ENCODE peak calls at places on chromosomes 1 and 21, in six cellular contexts. F is fibroblast of the aortic adventitia, C is T-helper 9 cell, K is hypothalamus, Y is SK-MEL-5, R is HTR-8/SVneo. L is an unnamed sample.
A peak's percentile ranks its signal among the peaks of the same experiment; 100 is the strongest.

GRCh38 chr1:24903560-24903954 is 26.5 kb downstream of the RUNX3 start:
- DNase-seq in F (no peak), Y (no peak), R (no peak), C (no peak), K (no peak), L (no peak)

GRCh38 chr1:29657816-29658215 is 421.5 kb downstream of the PTPRU start:
- DNase-seq in Y (no peak), R (no peak), K (no peak), F (no peak), C (no peak), L (no peak)

GRCh38 chr1:47990286-47990685 is 6.9 kb downstream of the TRABD2B start:
- DNase-seq in C (no peak), R (no peak), K (no peak), Y (no peak), F (no peak), L (no peak)

GRCh38 chr1:4171480-4172450 is 271.7 kb upstream of the C1orf174 start:
- DNase-seq in F (no peak), C (no peak), K (no peak), R (no peak), Y (no peak), L (no peak)

GRCh38 chr1:4931486-4931885 is 277.1 kb downstream of the AJAP1 start:
- DNase-seq in Y (no peak), F (no peak), R (no peak), K (no peak), C (no peak), L (no peak)

GRCh38 chr1:175287377-175287776 is 94.8 kb upstream of the KIAA0040 start:
- DNase-seq in K (no peak), Y (peak; percentile 7), R (no peak), F (no peak), C (no peak), L (no peak)

GRCh38 chr21:17270234-17270633 is 242.6 kb upstream of the CXADR start:
- DNase-seq in Y (peak; percentile 46), F (peak; percentile 73), C (no peak), R (peak; percentile 41), K (no peak), L (no peak)

GRCh38 chr1:243505986-243506689 is 250.3 kb downstream of the SDCCAG8 start:
- DNase-seq in Y (peak; percentile 32), F (no peak), R (no peak), K (no peak), C (no peak), L (no peak)

GRCh38 chr1:6083801-6084467 is 38.2 kb downstream of the KCNAB2 start:
- DNase-seq in Y (no peak), F (peak; percentile 21), K (no peak), R (no peak), C (no peak), L (no peak)

GRCh38 chr1:211420389-211420788 is 71.6 kb downstream of the RD3 start:
- DNase-seq in F (peak; percentile 12), R (no peak), C (no peak), K (no peak), Y (no peak), L (no peak)

GRCh38 chr1:17561561-17561985 is 22.1 kb downstream of the ARHGEF10L start:
- DNase-seq in K (no peak), C (no peak), F (peak; percentile 57), Y (no peak), R (no peak), L (no peak)

L was measured in CD8-positive, alpha-beta memory T cell.